ENCODE peak calls at places on chromosomes 6 and 20, in five cellular contexts. One of them, this sample, is unnamed.

GRCh38 chr20:63186528-63187316 is 29.2 kb downstream of the YTHDF1 start:
- DNase-seq in ovary: no peak
- DNase-seq in heart left ventricle: no peak
- DNase-seq in H1: no peak
- DNase-seq in spleen: no peak
- DNase-seq in this sample: no peak

GRCh38 chr20:43558412-43559146 is at the start of gene SGK2:
- DNase-seq in H1: no peak
- DNase-seq in ovary: no peak
- DNase-seq in spleen: peak; percentile 47
- DNase-seq in heart left ventricle: no peak
- DNase-seq in this sample: no peak

GRCh38 chr6:118709859-118710350 is 58.5 kb upstream of the CEP85L start:
- DNase-seq in heart left ventricle: no peak
- DNase-seq in spleen: peak; percentile 86
- DNase-seq in H1: no peak
- DNase-seq in ovary: no peak
- DNase-seq in this sample: no peak

GRCh38 chr20:38290829-38291581 is 13.0 kb upstream of the BPI start:
- DNase-seq in spleen: no peak
- DNase-seq in ovary: no peak
- DNase-seq in heart left ventricle: peak; percentile 51
- DNase-seq in H1: peak; percentile 74
- DNase-seq in this sample: no peak

GRCh38 chr6:143734641-143735063 is 56.9 kb downstream of the PHACTR2 start:
- DNase-seq in H1: no peak
- DNase-seq in heart left ventricle: no peak
- DNase-seq in spleen: no peak
- DNase-seq in ovary: no peak
- DNase-seq in this sample: no peak

GRCh38 chr20:35901678-35902544 is 52.4 kb downstream of the SCAND1 start:
- DNase-seq in ovary: no peak
- DNase-seq in heart left ventricle: no peak
- DNase-seq in H1: no peak
- DNase-seq in spleen: no peak
- DNase-seq in this sample: no peak

GRCh38 chr6:31129130-31129529 is 8.9 kb upstream of the CDSN start:
- DNase-seq in ovary: no peak
- DNase-seq in heart left ventricle: no peak
- DNase-seq in H1: no peak
- DNase-seq in spleen: no peak
- DNase-seq in this sample: no peak

GRCh38 chr6:136977075-136977474 is 55.0 kb downstream of the SLC35D3 start:
- DNase-seq in spleen: no peak
- DNase-seq in heart left ventricle: no peak
- DNase-seq in H1: no peak
- DNase-seq in ovary: no peak
- DNase-seq in this sample: no peak

GRCh38 chr6:41694815-41695536 is 40.4 kb downstream of the TFEB start:
- DNase-seq in ovary: no peak
- DNase-seq in H1: no peak
- DNase-seq in spleen: no peak
- DNase-seq in heart left ventricle: no peak
- DNase-seq in this sample: no peak

GRCh38 chr6:45881705-45882435 is 133.8 kb downstream of the CLIC5 start:
- DNase-seq in H1: no peak
- DNase-seq in spleen: no peak
- DNase-seq in ovary: no peak
- DNase-seq in heart left ventricle: no peak
- DNase-seq in this sample: no peak

GRCh38 chr20:46789339-46789984 is 80.0 kb downstream of the SLC2A10 start:
- DNase-seq in H1: no peak
- DNase-seq in heart left ventricle: no peak
- DNase-seq in spleen: no peak
- DNase-seq in ovary: no peak
- DNase-seq in this sample: no peak

GRCh38 chr6:63936399-63936798 is 300.8 kb downstream of the PHF3 start:
- DNase-seq in heart left ventricle: no peak
- DNase-seq in ovary: no peak
- DNase-seq in spleen: no peak
- DNase-seq in H1: no peak
- DNase-seq in this sample: no peak

GRCh38 chr6:119533603-119534279 is 184.2 kb upstream of the MAN1A1 start:
- DNase-seq in H1: no peak
- DNase-seq in spleen: no peak
- DNase-seq in ovary: no peak
- DNase-seq in heart left ventricle: no peak
- DNase-seq in this sample: no peak

GRCh38 chr6:37052027-37052628 is 46.7 kb downstream of the FGD2 start:
- DNase-seq in ovary: no peak
- DNase-seq in heart left ventricle: no peak
- DNase-seq in H1: peak; percentile 76
- DNase-seq in spleen: peak; percentile 78
- DNase-seq in this sample: no peak

GRCh38 chr6:37049735-37049989 is 44.2 kb downstream of the FGD2 start:
- DNase-seq in ovary: no peak
- DNase-seq in spleen: no peak
- DNase-seq in H1: no peak
- DNase-seq in heart left ventricle: no peak
- DNase-seq in this sample: no peak

GRCh38 chr6:37051138-37052026 is 45.9 kb downstream of the FGD2 start:
- DNase-seq in heart left ventricle: peak; percentile 89
- DNase-seq in H1: peak; percentile 98
- DNase-seq in spleen: peak; percentile 99
- DNase-seq in ovary: peak; percentile 85
- DNase-seq in this sample: peak; percentile 92

GRCh38 chr6:37049990-37050853 is 44.8 kb downstream of the FGD2 start:
- DNase-seq in H1: no peak
- DNase-seq in ovary: no peak
- DNase-seq in spleen: peak; percentile 95
- DNase-seq in heart left ventricle: peak; percentile 74
- DNase-seq in this sample: peak; percentile 22

DNA sequence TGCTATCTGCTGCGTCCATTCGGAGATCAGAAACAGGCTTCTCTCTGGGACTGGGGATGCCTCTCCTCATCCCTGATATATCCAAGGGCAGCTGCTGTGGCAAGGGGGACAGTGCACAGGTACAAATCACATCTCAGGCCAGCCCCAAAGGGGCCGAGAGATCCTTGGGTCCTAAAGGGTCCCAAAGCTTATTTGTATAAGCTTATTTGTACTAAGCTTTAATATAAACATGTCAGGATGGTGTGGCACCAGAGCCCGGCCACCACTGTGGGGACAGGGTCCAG is 45.3 kb downstream of the FGD2 start:
- DNase-seq in heart left ventricle: no peak
- DNase-seq in ovary: no peak
- DNase-seq in H1: no peak
- DNase-seq in spleen: no peak
- DNase-seq in this sample: no peak
- H3K4me1 ChIP-seq in heart left ventricle: peaks cover 55% of the 10 kb centered on the region
- H3K4me1 ChIP-seq in ovary: peaks cover 2% of the 10 kb centered on the region
- H3K4me1 ChIP-seq in H1: no peaks in the 10 kb centered on the region
- H3K4me1 ChIP-seq in spleen: peaks cover 54% of the 10 kb centered on the region
- H3K4me1 ChIP-seq in this sample: no peaks in the 10 kb centered on the region

DNA sequence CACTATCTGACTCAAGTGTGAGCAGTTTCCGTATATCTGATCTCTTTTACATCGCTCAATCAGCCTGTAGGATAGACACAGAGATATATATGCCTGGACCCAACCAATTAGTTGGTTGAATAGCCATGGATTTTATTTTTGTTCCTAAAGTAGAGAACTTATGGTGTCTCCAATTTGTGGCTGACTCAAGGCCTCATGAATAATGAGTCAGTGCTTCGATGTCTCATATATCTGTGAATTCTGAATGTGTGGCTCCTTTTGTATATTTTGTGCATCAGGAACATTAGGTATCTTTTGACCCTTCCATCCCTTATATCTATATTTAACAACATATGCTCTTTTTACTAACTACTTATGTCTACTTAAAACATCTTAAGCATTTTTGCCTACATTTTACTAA is 64.5 kb downstream of the OR2B2 start:
- DNase-seq in ovary: no peak
- DNase-seq in heart left ventricle: no peak
- DNase-seq in spleen: no peak
- DNase-seq in H1: no peak
- DNase-seq in this sample: no peak
- TF ChIP-seq POLR2A in ovary: no peak
- TF ChIP-seq POLR2A in heart left ventricle: no peak
- TF ChIP-seq POLR2A in spleen: no peak
- TF ChIP-seq POLR2A in H1: no peak
- TF ChIP-seq POLR2A in this sample: no peak

GRCh38 chr6:75602164-75602896 is 650 bp downstream of the SENP6 start:
- DNase-seq in H1: peak; percentile 79
- DNase-seq in spleen: peak; percentile 92
- DNase-seq in heart left ventricle: peak; percentile 58
- DNase-seq in ovary: peak; percentile 56
- DNase-seq in this sample: peak; percentile 47
- H3K4me1 ChIP-seq in H1: no peaks in the 10 kb centered on the region
- H3K4me1 ChIP-seq in spleen: peaks cover 79% of the 10 kb centered on the region
- H3K4me1 ChIP-seq in heart left ventricle: peaks cover 53% of the 10 kb centered on the region
- H3K4me1 ChIP-seq in ovary: peaks cover 17% of the 10 kb centered on the region
- H3K4me1 ChIP-seq in this sample: peaks cover 15% of the 10 kb centered on the region

DNA sequence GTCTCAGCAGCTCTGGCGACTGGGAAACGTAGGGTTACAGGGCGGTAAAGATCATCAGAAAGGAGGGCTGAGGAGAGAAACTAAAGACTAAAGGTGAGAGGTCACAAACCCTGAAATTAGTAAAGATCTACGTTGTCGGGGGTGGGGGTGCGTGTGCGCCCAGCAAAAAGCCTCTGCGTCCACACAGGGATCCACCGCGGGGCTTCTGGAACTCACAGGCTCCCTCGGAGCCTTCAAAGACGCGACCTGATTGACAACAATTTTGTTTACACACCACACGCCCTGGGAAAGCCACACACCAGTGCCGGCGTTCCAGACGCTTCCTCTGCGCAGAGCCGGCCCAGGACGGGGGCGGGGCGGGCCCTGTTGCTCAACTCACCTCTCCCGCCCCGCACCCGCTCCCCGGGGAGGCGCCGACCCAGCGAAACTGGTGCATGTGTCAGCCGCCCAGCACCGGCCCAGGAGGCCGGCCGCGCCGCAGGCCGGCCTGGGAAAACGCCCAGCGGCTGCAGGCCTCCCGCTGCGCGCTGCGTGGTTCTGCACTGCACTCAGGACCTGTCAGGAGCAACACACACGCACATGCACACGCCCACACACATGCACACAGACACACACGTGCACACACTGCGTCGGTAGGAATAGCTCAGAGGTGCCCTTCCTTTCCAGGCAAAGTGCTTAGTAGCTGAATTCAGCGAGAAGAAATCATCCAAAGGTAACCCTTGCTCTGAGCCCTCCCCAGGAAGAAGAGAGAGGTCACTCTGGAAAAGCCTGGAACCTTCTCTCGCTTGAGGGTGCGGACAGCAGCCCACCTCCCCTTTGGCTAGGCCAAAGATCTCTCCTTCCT is 57.2 kb upstream of the ARID1B start:
- DNase-seq in H1: peak; percentile 66
- DNase-seq in heart left ventricle: peak; percentile 94
- DNase-seq in ovary: peak; percentile 97
- DNase-seq in spleen: peak; percentile 97
- DNase-seq in this sample: peak; percentile 99
- TF ChIP-seq POLR2A in H1: no peak
- TF ChIP-seq POLR2A in heart left ventricle: peak; percentile 39
- TF ChIP-seq POLR2A in ovary: no peak
- TF ChIP-seq POLR2A in spleen: no peak
- TF ChIP-seq POLR2A in this sample: peak; percentile 62

GRCh38 chr6:89352329-89353117 is at the start of gene UBE2J1:
- DNase-seq in H1: peak; percentile 90
- DNase-seq in spleen: peak; percentile 100
- DNase-seq in heart left ventricle: peak; percentile 95
- DNase-seq in ovary: peak; percentile 86
- DNase-seq in this sample: peak; percentile 95
- H3K4me1 ChIP-seq in H1: peaks cover 4% of the 10 kb centered on the region
- H3K4me1 ChIP-seq in spleen: peaks cover 74% of the 10 kb centered on the region
- H3K4me1 ChIP-seq in heart left ventricle: peaks cover 57% of the 10 kb centered on the region
- H3K4me1 ChIP-seq in ovary: peaks cover 11% of the 10 kb centered on the region
- H3K4me1 ChIP-seq in this sample: peaks cover 41% of the 10 kb centered on the region

GRCh38 chr20:41340327-41341055 is at the start of gene LPIN3:
- DNase-seq in spleen: peak; percentile 82
- DNase-seq in ovary: peak; percentile 92
- DNase-seq in heart left ventricle: peak; percentile 91
- DNase-seq in H1: peak; percentile 91
- DNase-seq in this sample: peak; percentile 94
- TF ChIP-seq POLR2A in spleen: no peak
- TF ChIP-seq POLR2A in ovary: peak; percentile 2
- TF ChIP-seq POLR2A in heart left ventricle: peak; percentile 74
- TF ChIP-seq POLR2A in H1: no peak
- TF ChIP-seq POLR2A in this sample: no peak

GRCh38 chr6:36823421-36824096 is 15.7 kb downstream of the CPNE5 start:
- DNase-seq in ovary: no peak
- DNase-seq in heart left ventricle: no peak
- DNase-seq in spleen: no peak
- DNase-seq in H1: no peak
- DNase-seq in this sample: no peak
- H3K4me1 ChIP-seq in ovary: peaks cover 2% of the 10 kb centered on the region
- H3K4me1 ChIP-seq in heart left ventricle: peaks cover 49% of the 10 kb centered on the region
- H3K4me1 ChIP-seq in spleen: peaks cover 44% of the 10 kb centered on the region
- H3K4me1 ChIP-seq in H1: no peaks in the 10 kb centered on the region
- H3K4me1 ChIP-seq in this sample: peaks cover 15% of the 10 kb centered on the region

This sample was measured in thyroid gland.